ENCODE peak calls at places on chromosomes 6 and 20, in seven cellular contexts. One of them, this sample, is unnamed.

GRCh38 chr6:116314878-116315277 is 35.1 kb upstream of the TSPYL1 start:
- DNase-seq in endothelial cell: no peak
- DNase-seq in kidney epithelial cell: no peak
- DNase-seq in stimulated activated CD8-positive, alpha-beta memory T cell treated with anti-CD3 and anti-CD28 coated beads, Interleukin-4, amount 100 ng/mL, for 1 hour: no peak
- DNase-seq in HFF-Myc: no peak
- DNase-seq in anterior cingulate cortex: no peak
- DNase-seq in left lung: no peak
- DNase-seq in this sample: no peak

GRCh38 chr6:63533026-63533425 is 39.3 kb upstream of the LOC128125822 start:
- DNase-seq in endothelial cell: no peak
- DNase-seq in kidney epithelial cell: no peak
- DNase-seq in stimulated activated CD8-positive, alpha-beta memory T cell treated with anti-CD3 and anti-CD28 coated beads, Interleukin-4, amount 100 ng/mL, for 1 hour: no peak
- DNase-seq in HFF-Myc: no peak
- DNase-seq in anterior cingulate cortex: no peak
- DNase-seq in left lung: no peak
- DNase-seq in this sample: no peak

GRCh38 chr6:105488521-105489212 is 85.8 kb upstream of the PREP start:
- DNase-seq in endothelial cell: no peak
- DNase-seq in kidney epithelial cell: no peak
- DNase-seq in stimulated activated CD8-positive, alpha-beta memory T cell treated with anti-CD3 and anti-CD28 coated beads, Interleukin-4, amount 100 ng/mL, for 1 hour: no peak
- DNase-seq in HFF-Myc: no peak
- DNase-seq in anterior cingulate cortex: no peak
- DNase-seq in left lung: peak
- DNase-seq in this sample: no peak

GRCh38 chr6:24667378-24667803 is 514 bp downstream of the ACOT13 start:
- DNase-seq in endothelial cell: no peak
- DNase-seq in kidney epithelial cell: no peak
- DNase-seq in stimulated activated CD8-positive, alpha-beta memory T cell treated with anti-CD3 and anti-CD28 coated beads, Interleukin-4, amount 100 ng/mL, for 1 hour: no peak
- DNase-seq in HFF-Myc: no peak
- DNase-seq in anterior cingulate cortex: no peak
- DNase-seq in left lung: no peak
- DNase-seq in this sample: no peak

GRCh38 chr6:95094751-95095150 is 482.6 kb upstream of the MANEA start:
- DNase-seq in endothelial cell: no peak
- DNase-seq in kidney epithelial cell: peak
- DNase-seq in stimulated activated CD8-positive, alpha-beta memory T cell treated with anti-CD3 and anti-CD28 coated beads, Interleukin-4, amount 100 ng/mL, for 1 hour: no peak
- DNase-seq in HFF-Myc: no peak
- DNase-seq in anterior cingulate cortex: no peak
- DNase-seq in left lung: no peak
- DNase-seq in this sample: no peak

GRCh38 chr6:127367023-127367375 is 23.6 kb upstream of the ECHDC1 start:
- DNase-seq in endothelial cell: no peak
- DNase-seq in kidney epithelial cell: no peak
- DNase-seq in stimulated activated CD8-positive, alpha-beta memory T cell treated with anti-CD3 and anti-CD28 coated beads, Interleukin-4, amount 100 ng/mL, for 1 hour: no peak
- DNase-seq in HFF-Myc: no peak
- DNase-seq in anterior cingulate cortex: no peak
- DNase-seq in left lung: no peak
- DNase-seq in this sample: no peak

GRCh38 chr20:50040432-50041237 is 57.9 kb downstream of the SNAI1 start:
- DNase-seq in endothelial cell: no peak
- DNase-seq in kidney epithelial cell: no peak
- DNase-seq in stimulated activated CD8-positive, alpha-beta memory T cell treated with anti-CD3 and anti-CD28 coated beads, Interleukin-4, amount 100 ng/mL, for 1 hour: no peak
- DNase-seq in HFF-Myc: no peak
- DNase-seq in anterior cingulate cortex: no peak
- DNase-seq in left lung: no peak
- DNase-seq in this sample: no peak

GRCh38 chr6:82030761-82031160 is 216.8 kb downstream of the IBTK start:
- DNase-seq in endothelial cell: no peak
- DNase-seq in kidney epithelial cell: no peak
- DNase-seq in stimulated activated CD8-positive, alpha-beta memory T cell treated with anti-CD3 and anti-CD28 coated beads, Interleukin-4, amount 100 ng/mL, for 1 hour: no peak
- DNase-seq in HFF-Myc: no peak
- DNase-seq in anterior cingulate cortex: no peak
- DNase-seq in left lung: no peak
- DNase-seq in this sample: no peak

GRCh38 chr6:11712760-11713159 is 65.8 kb downstream of the ADTRP start:
- DNase-seq in endothelial cell: no peak
- DNase-seq in kidney epithelial cell: no peak
- DNase-seq in stimulated activated CD8-positive, alpha-beta memory T cell treated with anti-CD3 and anti-CD28 coated beads, Interleukin-4, amount 100 ng/mL, for 1 hour: no peak
- DNase-seq in HFF-Myc: no peak
- DNase-seq in anterior cingulate cortex: no peak
- DNase-seq in left lung: no peak
- DNase-seq in this sample: no peak

This sample was measured in CD4-positive, alpha-beta memory T cell.